ENCODE peak calls at places on chromosomes 5 and 9, in eight cellular contexts. K is GM23338, U is HCEC 1CT, T is cerebellar nuclear complex, Y is ovary, B is endothelial cell, O is T-cell, N is dorsolateral prefrontal cortex. I is an unnamed sample.

GRCh38 chr5:142322747-142323479 is 1.9 kb downstream of the SPRY4 start:
- DNase-seq in K (no peak), U (peak), T (no peak), Y (no peak), B (no peak), O (no peak), N (no peak), I (no peak)

GRCh38 chr5:81393783-81394718 is at the start of gene ACOT12:
- DNase-seq in K (peak), U (no peak), T (no peak), Y (peak), B (peak), O (no peak), N (no peak), I (no peak)

GRCh38 chr5:89071101-89071940 is 188.3 kb upstream of the MEF2C start:
- DNase-seq in K (no peak), U (no peak), T (no peak), Y (no peak), B (no peak), O (no peak), N (no peak), I (no peak)

GRCh38 chr9:132802121-132802795 is 75.8 kb downstream of the AK8 start:
- DNase-seq in K (peak), U (no peak), T (no peak), Y (no peak), B (no peak), O (no peak), N (no peak), I (no peak)

GRCh38 chr5:172283862-172284274 is 304 bp upstream of the UBTD2 start:
- DNase-seq in K (peak), U (peak), T (peak), Y (peak), B (peak), O (peak), N (peak), I (peak)

GRCh38 chr5:167993771-167994170 is 297.7 kb upstream of the WWC1 start:
- DNase-seq in K (no peak), U (no peak), T (no peak), Y (no peak), B (no peak), O (no peak), N (no peak), I (no peak)

GRCh38 chr5:82641362-82641988 is 363.3 kb upstream of the RPS23 start:
- DNase-seq in K (peak), U (peak), T (no peak), Y (peak), B (peak), O (no peak), N (peak), I (no peak)

GRCh38 chr5:142181096-142181495 is 72.5 kb downstream of the NDFIP1 start:
- DNase-seq in K (peak), U (no peak), T (no peak), Y (no peak), B (no peak), O (no peak), N (no peak), I (no peak)

GRCh38 chr5:6686916-6687409 is 26.3 kb upstream of the TENT4A start:
- DNase-seq in K (peak), U (peak), T (no peak), Y (peak), B (peak), O (no peak), N (no peak), I (no peak)

GRCh38 chr5:33761139-33761538 is 130.7 kb downstream of the ADAMTS12 start:
- DNase-seq in K (peak), U (peak), T (no peak), Y (no peak), B (no peak), O (no peak), N (no peak), I (no peak)

GRCh38 chr5:142878111-142878510 is 107.9 kb downstream of the ARHGAP26 start:
- DNase-seq in K (no peak), U (no peak), T (no peak), Y (no peak), B (no peak), O (no peak), N (no peak), I (no peak)

GRCh38 chr9:365451-365850 is 150.8 kb downstream of the DOCK8 start:
- DNase-seq in K (no peak), U (no peak), T (no peak), Y (no peak), B (no peak), O (no peak), N (no peak), I (no peak)

GRCh38 chr9:7491641-7492040 is 307.9 kb downstream of the DMAC1 start:
- DNase-seq in K (no peak), U (no peak), T (no peak), Y (no peak), B (no peak), O (no peak), N (no peak), I (no peak)

GRCh38 chr5:155728857-155729683 is 597.9 kb upstream of the SGCD start:
- DNase-seq in K (peak), U (no peak), T (no peak), Y (peak), B (peak), O (no peak), N (peak), I (no peak)

GRCh38 chr5:96870094-96871021 is 5.9 kb upstream of the ERAP2 start:
- DNase-seq in K (no peak), U (no peak), T (no peak), Y (no peak), B (no peak), O (no peak), N (no peak), I (no peak)

GRCh38 chr9:96674914-96675538 is 19.9 kb upstream of the PRXL2C start:
- DNase-seq in K (no peak), U (peak), T (no peak), Y (no peak), B (no peak), O (no peak), N (no peak), I (no peak)

GRCh38 chr9:73079326-73079725 is 72.3 kb upstream of the ANXA1 start:
- DNase-seq in K (peak), U (no peak), T (no peak), Y (no peak), B (no peak), O (no peak), N (no peak), I (no peak)

I was measured in CD4-positive, alpha-beta T cell.